ENCODE peak calls at places on chromosomes 7 and 10, in ten cellular contexts. J is cardiac muscle cell; K is A549; C is OCI-LY7; F is SJSA1; Z is heart right ventricle; O is PC-3; T is left ventricle myocardium inferior; V is CD4-positive, CD25-positive, alpha-beta regulatory T cell; D is CD8-positive, alpha-beta memory T cell. I is an unnamed sample.
A peak's percentile ranks its signal among the peaks of the same experiment; 100 is the strongest.

GRCh38 chr7:77735457-77735856 is 39.2 kb downstream of the RSBN1L start:
- DNase-seq in O (no peak), V (no peak), Z (no peak), D (no peak), F (no peak), C (no peak), K (no peak), J (no peak), T (no peak), I (no peak)

GRCh38 chr10:133030791-133031190 is 56.9 kb upstream of the ADGRA1 start:
- DNase-seq in J (no peak), C (no peak), Z (no peak), D (no peak), T (no peak), F (no peak), O (no peak), V (no peak), K (no peak), I (peak; percentile 77)

GRCh38 chr10:27542812-27543211 is 38.7 kb downstream of the RAB18 start:
- DNase-seq in T (no peak), V (no peak), Z (no peak), D (no peak), C (no peak), F (no peak), J (peak; percentile 50), O (no peak), K (no peak), I (no peak)

GRCh38 chr7:101538596-101539459 is 90.3 kb downstream of the MYL10 start:
- DNase-seq in K (peak; percentile 66), Z (peak; percentile 62), C (peak; percentile 61), V (peak; percentile 26), F (peak; percentile 55), D (peak; percentile 26), O (peak; percentile 62), J (peak; percentile 55), T (peak; percentile 52), I (peak; percentile 70)

GRCh38 chr7:70460066-70460465 is 671.9 kb upstream of the GALNT17 start:
- DNase-seq in C (no peak), V (no peak), F (no peak), O (no peak), J (no peak), T (no peak), K (no peak), Z (no peak), D (no peak), I (no peak)

GRCh38 chr7:27139335-27140107 is 4.0 kb downstream of the HOXA5 start:
- DNase-seq in D (no peak), J (no peak), O (no peak), T (no peak), C (no peak), K (no peak), V (no peak), Z (no peak), F (no peak), I (no peak)

GRCh38 chr7:117581424-117581823 is 101.6 kb downstream of the CFTR start:
- DNase-seq in K (no peak), T (no peak), F (no peak), O (no peak), J (no peak), D (no peak), Z (no peak), V (no peak), C (no peak), I (no peak)

GRCh38 chr10:133013478-133013877 is 71.1 kb upstream of the CFAP46 start:
- DNase-seq in V (no peak), T (peak; percentile 39), Z (peak; percentile 37), C (no peak), D (no peak), O (no peak), F (no peak), K (no peak), J (no peak), I (no peak)

GRCh38 chr7:18532813-18533212 is 37.3 kb downstream of the HDAC9 start:
- DNase-seq in T (no peak), K (no peak), V (no peak), F (no peak), Z (no peak), C (no peak), D (no peak), J (no peak), O (no peak), I (no peak)

GRCh38 chr10:132066186-132066585 is 440 bp downstream of the JAKMIP3 start:
- DNase-seq in C (no peak), D (no peak), V (no peak), T (no peak), Z (no peak), J (peak; percentile 23), O (peak; percentile 7), F (no peak), K (no peak), I (no peak)

GRCh38 chr7:158025651-158026600 is 561.7 kb downstream of the PTPRN2 start:
- DNase-seq in D (no peak), C (no peak), T (no peak), Z (no peak), J (no peak), O (no peak), F (no peak), V (no peak), K (no peak), I (no peak)

GRCh38 chr10:52877453-52877852 is 104.9 kb upstream of the MBL2 start:
- DNase-seq in K (no peak), C (no peak), O (no peak), T (no peak), J (no peak), D (no peak), F (no peak), Z (no peak), V (no peak), I (no peak)

GRCh38 chr7:131117439-131117838 is 210.2 kb upstream of the MKLN1 start:
- DNase-seq in F (no peak), O (no peak), T (no peak), Z (no peak), K (no peak), V (no peak), C (no peak), J (no peak), D (no peak), I (no peak)

GRCh38 chr7:12299367-12299766 is 88.3 kb downstream of the TMEM106B start:
- DNase-seq in V (no peak), C (no peak), K (no peak), D (no peak), O (no peak), T (no peak), F (no peak), Z (no peak), J (no peak), I (no peak)

GRCh38 chr7:101121996-101122932 is 4.6 kb upstream of the SERPINE1 start:
- DNase-seq in T (peak; percentile 75), C (no peak), F (peak; percentile 97), J (peak; percentile 99), Z (peak; percentile 64), K (peak; percentile 95), O (peak; percentile 87), V (no peak), D (no peak), I (peak; percentile 67)

GRCh38 chr7:2521952-2522591 is 2.5 kb downstream of the LFNG start:
- DNase-seq in V (peak; percentile 43), K (peak; percentile 51), D (peak; percentile 72), C (no peak), T (peak; percentile 50), F (no peak), Z (peak; percentile 62), O (peak; percentile 32), J (peak; percentile 39), I (no peak)

GRCh38 chr7:103762907-103763306 is 226.6 kb downstream of the RELN start:
- DNase-seq in D (no peak), T (no peak), Z (no peak), C (no peak), K (no peak), J (no peak), O (peak; percentile 17), F (no peak), V (no peak), I (no peak)
- H3K4me1 ChIP-seq in D (no peaks in the 10 kb centered on the region), T (no peaks in the 10 kb centered on the region), Z (no peaks in the 10 kb centered on the region), C (no peaks in the 10 kb centered on the region), K (no peaks in the 10 kb centered on the region), J (no peaks in the 10 kb centered on the region), O (peaks cover 9% of the 10 kb centered on the region), F (no peaks in the 10 kb centered on the region), V (no peaks in the 10 kb centered on the region), I (no peaks in the 10 kb centered on the region)

GRCh38 chr10:3757638-3758490 is 27.1 kb downstream of the KLF6 start:
- DNase-seq in F (no peak), K (no peak), D (peak; percentile 62), O (peak; percentile 49), V (peak; percentile 27), C (peak; percentile 33), J (no peak), Z (no peak), T (no peak), I (no peak)
- H3K4me1 ChIP-seq in F (peaks cover 56% of the 10 kb centered on the region), K (peaks cover 48% of the 10 kb centered on the region), D (peaks cover 36% of the 10 kb centered on the region), O (peaks cover 66% of the 10 kb centered on the region), V (peaks cover 65% of the 10 kb centered on the region), C (peaks cover 33% of the 10 kb centered on the region), J (peaks cover 12% of the 10 kb centered on the region), Z (peaks cover 22% of the 10 kb centered on the region), T (peaks cover 39% of the 10 kb centered on the region), I (peaks cover 83% of the 10 kb centered on the region)

DNA sequence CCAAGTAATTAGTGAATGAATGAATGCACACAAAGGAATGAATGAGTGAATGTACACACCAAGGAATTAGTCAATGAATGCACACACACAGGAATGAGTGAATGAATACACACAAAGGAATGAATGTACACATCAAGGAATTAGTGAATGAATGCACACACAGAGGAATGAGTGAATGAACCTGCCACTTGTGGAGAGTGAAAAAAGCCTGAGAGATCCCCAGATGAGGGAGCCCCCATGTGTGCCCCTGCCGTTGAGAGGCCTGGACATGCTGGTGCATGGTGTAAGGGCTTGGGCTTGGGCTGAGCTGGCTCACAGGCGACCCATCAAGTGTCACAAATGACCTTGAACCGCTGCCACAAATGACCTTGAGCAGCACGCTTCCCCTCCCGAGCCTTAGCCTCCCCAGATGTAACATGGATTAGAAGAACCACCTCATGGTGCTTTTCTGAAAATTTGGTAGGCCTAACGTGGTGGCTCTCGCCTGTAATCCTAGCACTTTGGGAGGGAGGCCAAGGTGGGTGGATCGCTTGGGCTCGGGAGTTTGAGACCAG is 46.2 kb downstream of the GTF2IRD1 start:
- DNase-seq in V (no peak), D (no peak), F (no peak), Z (no peak), C (no peak), O (no peak), J (no peak), T (no peak), K (no peak), I (no peak)
- H3K4me1 ChIP-seq in V (no peaks in the 10 kb centered on the region), D (no peaks in the 10 kb centered on the region), F (peaks cover 7% of the 10 kb centered on the region), Z (peaks cover 29% of the 10 kb centered on the region), C (peaks cover 13% of the 10 kb centered on the region), O (no peaks in the 10 kb centered on the region), J (peaks cover 7% of the 10 kb centered on the region), T (peaks cover 66% of the 10 kb centered on the region), K (peaks cover 11% of the 10 kb centered on the region), I (no peaks in the 10 kb centered on the region)

DNA sequence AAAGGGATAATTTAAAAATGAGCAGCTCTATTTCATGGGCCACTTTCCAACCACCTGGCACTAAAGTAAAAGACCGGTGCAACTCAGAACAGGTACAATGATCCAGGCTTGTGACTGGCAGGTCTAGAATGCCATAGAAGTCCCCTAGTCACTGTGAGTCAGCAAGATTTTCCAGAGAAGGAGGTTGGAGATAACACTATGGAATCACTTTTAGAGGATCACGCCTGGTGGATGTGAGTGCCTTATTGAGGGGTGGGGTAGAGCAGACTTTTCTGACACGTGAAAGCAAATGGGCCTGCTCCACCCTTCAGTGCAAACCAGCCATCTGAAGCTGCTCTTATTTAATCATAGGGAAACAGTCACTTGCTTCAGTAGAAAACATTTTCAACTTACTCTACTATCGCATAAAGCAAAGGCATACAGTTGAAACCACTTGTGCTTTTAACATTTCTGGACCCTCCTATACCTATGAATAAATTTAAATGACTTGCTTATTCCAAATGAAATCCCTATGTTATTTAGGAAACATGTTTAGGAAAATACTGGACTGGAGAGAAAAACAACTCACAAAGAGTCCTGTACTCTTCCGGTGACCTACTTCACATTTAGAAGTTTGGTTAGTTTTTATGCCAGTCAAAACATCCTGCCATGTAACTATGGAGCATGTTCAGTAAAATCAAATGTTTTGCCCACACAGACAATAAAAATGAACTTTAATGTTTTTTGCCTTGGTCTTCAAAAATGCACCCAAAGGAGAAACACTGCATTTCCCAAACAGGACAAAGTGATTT is 21.5 kb upstream of the AKR1C1 start:
- DNase-seq in J (no peak), V (no peak), C (no peak), T (no peak), O (peak; percentile 46), Z (no peak), F (no peak), D (no peak), K (peak; percentile 91), I (peak; percentile 51)
- H3K4me1 ChIP-seq in J (no peaks in the 10 kb centered on the region), V (no peaks in the 10 kb centered on the region), C (no peaks in the 10 kb centered on the region), T (peaks cover 41% of the 10 kb centered on the region), O (peaks cover 16% of the 10 kb centered on the region), Z (peaks cover 30% of the 10 kb centered on the region), F (peaks cover 4% of the 10 kb centered on the region), D (no peaks in the 10 kb centered on the region), K (peaks cover 77% of the 10 kb centered on the region), I (peaks cover 46% of the 10 kb centered on the region)